ENCODE peak calls at places on chromosome 22, in nine cellular contexts. D is astrocyte of the spinal cord; P is AG04449; K is MM.1S; O is A549; M is fibroblast of lung; W is AG10803; R is HFF-Myc; H is CD8-positive, alpha-beta T cell. C is an unnamed sample.

GRCh38 chr22:30421695-30422480 is 3.7 kb upstream of the MTFP1 start:
- DNase-seq in D (no peak), P (no peak), K (no peak), O (no peak), M (no peak), W (no peak), R (no peak), H (no peak), C (no peak)

GRCh38 chr22:31162015-31162765 is 2.2 kb downstream of the RNF185 start:
- DNase-seq in D (no peak), P (no peak), K (no peak), O (no peak), M (no peak), W (peak; percentile 56), R (no peak), H (no peak), C (no peak)

GRCh38 chr22:29780781-29781676 is 13.9 kb downstream of the UQCR10 start:
- DNase-seq in D (peak; percentile 84), P (no peak), K (no peak), O (no peak), M (peak; percentile 52), W (peak; percentile 92), R (no peak), H (no peak), C (peak; percentile 88)

GRCh38 chr22:38831166-38831945 is 12.5 kb downstream of the NPTXR start:
- DNase-seq in D (peak; percentile 37), P (no peak), K (no peak), O (peak; percentile 59), M (peak; percentile 69), W (peak; percentile 70), R (no peak), H (no peak), C (peak; percentile 70)

GRCh38 chr22:39627208-39627607 is 56.7 kb downstream of the CACNA1I start:
- DNase-seq in D (no peak), P (no peak), K (no peak), O (no peak), M (no peak), W (no peak), R (no peak), H (no peak), C (no peak)

GRCh38 chr22:19822301-19823117 is 32.2 kb downstream of the GNB1L start:
- DNase-seq in D (no peak), P (no peak), K (no peak), O (no peak), M (no peak), W (no peak), R (no peak), H (no peak), C (no peak)

GRCh38 chr22:48340727-48341709 is 1486.7 kb downstream of the BRD1 start:
- DNase-seq in D (no peak), P (no peak), K (peak; percentile 21), O (no peak), M (no peak), W (no peak), R (no peak), H (no peak), C (no peak)

GRCh38 chr22:39238124-39238466 is 6.7 kb downstream of the PDGFB start:
- DNase-seq in D (no peak), P (no peak), K (no peak), O (no peak), M (no peak), W (no peak), R (no peak), H (no peak), C (no peak)

GRCh38 chr22:27238935-27239510 is 562.5 kb downstream of the MN1 start:
- DNase-seq in D (peak; percentile 97), P (peak; percentile 92), K (no peak), O (peak; percentile 91), M (peak; percentile 69), W (peak; percentile 97), R (peak; percentile 60), H (no peak), C (peak; percentile 67)

GRCh38 chr22:22342697-22343602 is 98.4 kb downstream of the VPREB1 start:
- DNase-seq in D (peak; percentile 10), P (no peak), K (peak; percentile 82), O (peak; percentile 49), M (peak; percentile 8), W (no peak), R (peak; percentile 3), H (peak; percentile 53), C (peak; percentile 29)

GRCh38 chr22:22424210-22424800 is 84.2 kb downstream of the ZNF280B start:
- DNase-seq in D (no peak), P (no peak), K (no peak), O (no peak), M (no peak), W (no peak), R (no peak), H (no peak), C (no peak)

DNA sequence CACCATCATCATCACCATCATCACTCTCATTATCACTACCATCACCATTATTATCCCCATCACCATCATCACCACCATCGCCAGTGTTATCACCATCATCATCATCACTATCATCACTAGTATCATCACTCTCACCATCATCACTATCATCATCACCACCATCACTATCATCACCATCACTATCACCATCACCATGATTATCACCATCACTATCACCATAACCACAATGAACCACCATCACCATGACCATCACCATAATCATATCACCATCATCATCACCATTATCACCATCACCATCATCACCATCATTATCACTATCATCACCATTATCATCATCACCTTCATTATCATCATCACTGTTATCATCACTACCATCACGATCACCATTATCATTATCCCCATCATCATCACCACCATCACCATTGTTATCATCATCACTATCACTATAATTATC is 326.7 kb downstream of the BRD1 start:
- DNase-seq in D (no peak), P (no peak), K (no peak), O (no peak), M (no peak), W (no peak), R (no peak), H (no peak), C (no peak)
- H3K4me3 ChIP-seq in D (no peak overlapping the region), P (no peak overlapping the region), K (no peak overlapping the region), O (no peak overlapping the region), M (no peak overlapping the region), W (no peak overlapping the region), R (no peak overlapping the region), H (no peak overlapping the region), C (no peak overlapping the region)

GRCh38 chr22:41597635-41597953 is 8.0 kb upstream of the PMM1 start:
- DNase-seq in D (no peak), P (no peak), K (no peak), O (no peak), M (no peak), W (no peak), R (no peak), H (no peak), C (no peak)
- TF ChIP-seq CTCF in D (no peak), P (no peak), K (no peak), O (no peak), M (no peak), W (no peak), R (no peak), H (peak; percentile 2), C (no peak)

GRCh38 chr22:17303441-17303839 is 65.8 kb upstream of the CECR2 start:
- DNase-seq in D (no peak), P (no peak), K (no peak), O (no peak), M (no peak), W (no peak), R (no peak), H (no peak), C (no peak)

GRCh38 chr22:17300926-17301325 is 68.3 kb upstream of the CECR2 start:
- DNase-seq in D (no peak), P (no peak), K (no peak), O (no peak), M (no peak), W (no peak), R (no peak), H (no peak), C (no peak)

GRCh38 chr22:17302616-17303015 is 66.6 kb upstream of the CECR2 start:
- DNase-seq in D (no peak), P (no peak), K (no peak), O (no peak), M (no peak), W (no peak), R (no peak), H (no peak), C (no peak)

GRCh38 chr22:17305076-17305475 is 64.2 kb upstream of the CECR2 start:
- DNase-seq in D (no peak), P (no peak), K (no peak), O (no peak), M (no peak), W (no peak), R (no peak), H (no peak), C (no peak)

DNA sequence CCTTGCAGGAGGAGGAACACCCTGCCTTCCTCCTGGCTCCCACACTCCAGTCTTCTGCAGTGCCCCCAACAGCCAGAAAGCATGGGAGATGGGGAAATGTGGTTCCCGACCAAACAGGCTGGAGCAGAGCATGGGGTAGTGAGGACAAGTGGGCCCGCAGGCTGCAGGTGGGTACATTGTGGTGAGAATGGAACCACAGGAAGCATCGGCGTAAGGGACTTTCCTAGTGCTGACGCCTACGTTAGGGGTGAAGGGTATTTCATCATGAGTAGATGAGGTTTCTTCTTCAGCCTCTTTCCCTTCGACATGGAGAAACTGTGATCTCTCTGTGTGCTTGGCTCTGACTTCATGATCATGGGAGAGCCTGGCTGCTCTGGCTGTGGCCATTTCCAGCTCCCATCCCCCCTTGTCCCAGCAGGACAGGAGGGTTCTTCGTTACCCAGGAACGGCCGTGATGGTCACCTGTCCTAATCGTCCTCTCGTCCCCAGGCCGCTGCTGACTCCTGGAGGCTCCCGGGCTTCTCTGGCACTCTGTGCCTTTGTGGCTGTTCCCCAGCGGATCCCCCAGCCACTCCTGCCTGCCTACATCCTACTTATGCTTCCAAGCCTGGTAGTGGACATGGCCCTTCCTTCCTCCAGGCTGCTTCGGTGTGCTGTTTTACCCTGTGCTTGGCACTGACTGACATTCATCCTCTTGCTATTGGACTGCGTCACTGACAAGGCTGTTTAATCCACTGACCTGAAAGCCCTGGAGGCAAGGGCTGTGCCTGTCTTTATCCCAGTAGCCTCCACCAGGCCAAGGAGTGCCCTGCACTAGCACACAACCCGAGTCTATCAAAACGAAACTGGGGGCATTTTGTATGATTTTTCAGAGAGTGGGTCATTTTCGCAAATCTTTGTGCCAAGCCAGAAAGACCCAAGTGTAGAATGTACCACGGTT is 65.2 kb upstream of the CECR2 start:
- DNase-seq in D (no peak), P (no peak), K (peak; percentile 70), O (no peak), M (no peak), W (no peak), R (no peak), H (peak; percentile 36), C (no peak)
- H3K4me3 ChIP-seq in D (no peak overlapping the region), P (no peak overlapping the region), K (no peak overlapping the region), O (no peak overlapping the region), M (no peak overlapping the region), W (no peak overlapping the region), R (no peak overlapping the region), H (no peak overlapping the region), C (no peak overlapping the region)

DNA sequence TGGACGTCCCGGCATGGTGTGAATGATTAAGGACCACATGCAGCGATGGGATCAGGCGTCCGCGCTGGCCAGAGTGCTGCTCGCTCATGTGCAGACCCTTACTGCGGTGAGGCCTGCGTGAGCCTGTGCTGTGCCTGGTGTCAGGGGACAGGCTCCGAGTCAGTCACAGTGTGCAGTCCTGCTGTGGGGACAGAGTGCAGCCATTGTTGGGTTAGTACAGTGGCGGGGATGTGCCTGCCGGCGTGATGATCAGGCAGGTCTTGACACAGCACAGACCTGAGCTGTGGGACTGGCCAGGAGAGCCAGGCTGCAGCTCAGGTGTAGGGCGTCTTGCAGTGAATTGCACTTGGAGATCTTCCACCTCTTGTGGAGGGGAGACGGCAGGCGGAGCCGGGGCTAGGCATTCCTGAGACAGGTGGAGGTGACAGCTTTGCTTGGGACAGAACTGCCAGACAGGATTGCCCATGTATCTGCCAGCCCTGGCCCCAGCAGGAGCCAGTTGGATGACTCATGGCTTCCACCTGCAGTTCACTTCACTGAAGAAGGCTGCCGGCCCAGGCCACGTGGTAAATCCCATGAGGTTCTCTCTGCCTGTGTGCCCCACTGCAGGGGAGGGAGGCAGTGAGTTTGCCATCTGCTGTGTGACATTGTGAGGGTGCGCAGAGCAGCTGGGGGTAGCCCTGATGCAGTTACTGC is 17.3 kb downstream of the TRMU start:
- DNase-seq in D (peak; percentile 45), P (no peak), K (no peak), O (peak; percentile 42), M (no peak), W (no peak), R (peak; percentile 9), H (no peak), C (no peak)
- TF ChIP-seq CTCF in D (no peak), P (no peak), K (no peak), O (no peak), M (no peak), W (no peak), R (no peak), H (no peak), C (no peak)

C was measured in foreskin fibroblast.